ENCODE peak calls at places on chromosomes 11 and 22, in seven cellular contexts. One of them, this sample, is unnamed. For H3K4me1, the result is how much of the 10 kb centered on the place peaks cover.

GRCh38 chr11:64788321-64789215 is 10.2 kb upstream of the SF1 start:
- DNase-seq in HCT116: no peak
- DNase-seq in esophagus squamous epithelium: no peak
- DNase-seq in HepG2: no peak
- DNase-seq in neural progenitor cell: no peak
- DNase-seq in tibial artery: no peak
- DNase-seq in right atrium auricular region: no peak
- DNase-seq in this sample: no peak

GRCh38 chr11:2140411-2141400 is 1.5 kb upstream of the IGF2 start:
- DNase-seq in HCT116: no peak
- DNase-seq in esophagus squamous epithelium: no peak
- DNase-seq in HepG2: no peak
- DNase-seq in neural progenitor cell: peak
- DNase-seq in tibial artery: no peak
- DNase-seq in right atrium auricular region: no peak
- DNase-seq in this sample: peak

GRCh38 chr11:8267280-8267679 is 3.6 kb upstream of the LMO1 start:
- DNase-seq in HCT116: no peak
- DNase-seq in esophagus squamous epithelium: no peak
- DNase-seq in HepG2: no peak
- DNase-seq in neural progenitor cell: no peak
- DNase-seq in tibial artery: peak
- DNase-seq in right atrium auricular region: no peak
- DNase-seq in this sample: no peak

GRCh38 chr11:120105576-120105975 is 32.3 kb downstream of the TRIM29 start:
- DNase-seq in HCT116: no peak
- DNase-seq in esophagus squamous epithelium: no peak
- DNase-seq in HepG2: no peak
- DNase-seq in neural progenitor cell: no peak
- DNase-seq in tibial artery: no peak
- DNase-seq in right atrium auricular region: no peak
- DNase-seq in this sample: no peak

GRCh38 chr11:103881518-103882070 is 154.8 kb upstream of the DDI1 start:
- DNase-seq in HCT116: no peak
- DNase-seq in esophagus squamous epithelium: no peak
- DNase-seq in HepG2: no peak
- DNase-seq in neural progenitor cell: no peak
- DNase-seq in tibial artery: no peak
- DNase-seq in right atrium auricular region: no peak
- DNase-seq in this sample: no peak

GRCh38 chr11:2584812-2585565 is 114.8 kb downstream of the KCNQ1OT1 start:
- DNase-seq in HCT116: no peak
- DNase-seq in esophagus squamous epithelium: no peak
- DNase-seq in HepG2: no peak
- DNase-seq in neural progenitor cell: no peak
- DNase-seq in tibial artery: peak
- DNase-seq in right atrium auricular region: no peak
- DNase-seq in this sample: no peak

GRCh38 chr11:22454461-22454860 is 116.3 kb downstream of the SLC17A6 start:
- DNase-seq in HCT116: no peak
- DNase-seq in esophagus squamous epithelium: no peak
- DNase-seq in HepG2: no peak
- DNase-seq in neural progenitor cell: no peak
- DNase-seq in tibial artery: no peak
- DNase-seq in right atrium auricular region: no peak
- DNase-seq in this sample: no peak

GRCh38 chr22:41288245-41288946 is 2.4 kb upstream of the RANGAP1 start:
- DNase-seq in HCT116: peak
- DNase-seq in esophagus squamous epithelium: no peak
- DNase-seq in HepG2: peak
- DNase-seq in neural progenitor cell: no peak
- DNase-seq in tibial artery: no peak
- DNase-seq in right atrium auricular region: no peak
- DNase-seq in this sample: peak

GRCh38 chr11:6943131-6943530 is 16.9 kb downstream of the ZNF215 start:
- DNase-seq in HCT116: no peak
- DNase-seq in esophagus squamous epithelium: no peak
- DNase-seq in HepG2: no peak
- DNase-seq in neural progenitor cell: no peak
- DNase-seq in tibial artery: no peak
- DNase-seq in right atrium auricular region: no peak
- DNase-seq in this sample: no peak

GRCh38 chr11:41379084-41379483 is 80.4 kb downstream of the LRRC4C start:
- DNase-seq in HCT116: no peak
- DNase-seq in esophagus squamous epithelium: no peak
- DNase-seq in HepG2: no peak
- DNase-seq in neural progenitor cell: no peak
- DNase-seq in tibial artery: no peak
- DNase-seq in right atrium auricular region: no peak
- DNase-seq in this sample: no peak

GRCh38 chr11:122430490-122430889 is 225.0 kb upstream of the UBASH3B start:
- DNase-seq in HCT116: no peak
- DNase-seq in esophagus squamous epithelium: no peak
- DNase-seq in HepG2: no peak
- DNase-seq in neural progenitor cell: no peak
- DNase-seq in tibial artery: no peak
- DNase-seq in right atrium auricular region: peak
- DNase-seq in this sample: no peak

GRCh38 chr11:101748572-101748971 is 164.8 kb upstream of the TRPC6 start:
- DNase-seq in HCT116: no peak
- DNase-seq in esophagus squamous epithelium: no peak
- DNase-seq in HepG2: no peak
- DNase-seq in neural progenitor cell: peak
- DNase-seq in tibial artery: no peak
- DNase-seq in right atrium auricular region: no peak
- DNase-seq in this sample: no peak

DNA sequence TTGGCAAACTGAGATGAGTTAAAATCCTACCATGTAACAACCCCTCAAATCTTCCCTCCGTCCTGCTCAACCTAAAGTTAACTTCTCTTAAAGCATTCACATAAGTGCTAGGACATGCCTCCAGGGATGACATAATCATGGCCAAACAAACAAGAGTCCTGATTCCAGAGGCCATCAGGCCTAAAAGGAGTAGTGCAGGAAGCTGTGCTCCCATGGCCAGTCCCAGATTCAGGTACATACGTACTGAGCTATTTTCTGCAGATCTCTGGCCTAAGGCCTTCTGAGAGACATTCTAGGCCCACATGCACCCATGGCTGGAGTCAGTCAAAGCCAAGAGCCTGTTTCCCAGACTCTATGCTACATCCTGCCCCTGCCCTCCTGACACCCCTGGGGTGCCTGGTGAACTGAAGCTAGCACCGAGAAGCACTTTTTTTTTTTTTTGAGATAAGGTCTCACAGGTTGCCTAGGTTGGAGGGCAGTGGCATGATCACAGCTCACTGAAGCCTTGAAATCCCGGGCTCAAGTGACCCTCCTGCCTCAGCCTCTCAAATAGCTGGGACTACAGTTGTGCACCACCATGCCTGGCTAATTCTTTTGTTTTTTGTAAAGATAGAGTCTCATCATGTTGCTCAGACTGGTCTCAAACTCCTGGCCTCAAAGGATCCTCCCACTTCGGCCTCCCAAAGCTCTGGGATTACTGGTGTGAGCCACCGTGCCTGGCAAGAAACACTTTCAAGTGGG is 586 bp downstream of the CD3D start:
- DNase-seq in HCT116: no peak
- DNase-seq in esophagus squamous epithelium: no peak
- DNase-seq in HepG2: peak
- DNase-seq in neural progenitor cell: no peak
- DNase-seq in tibial artery: no peak
- DNase-seq in right atrium auricular region: no peak
- DNase-seq in this sample: no peak
- H3K4me1 ChIP-seq in HCT116: under half
- H3K4me1 ChIP-seq in esophagus squamous epithelium: under half
- H3K4me1 ChIP-seq in HepG2: under half
- H3K4me1 ChIP-seq in neural progenitor cell: under half
- H3K4me1 ChIP-seq in tibial artery: under half
- H3K4me1 ChIP-seq in right atrium auricular region: under half
- H3K4me1 ChIP-seq in this sample: under half

GRCh38 chr22:39408807-39409206 is 9.2 kb downstream of the TAB1 start:
- DNase-seq in HCT116: no peak
- DNase-seq in esophagus squamous epithelium: no peak
- DNase-seq in HepG2: no peak
- DNase-seq in neural progenitor cell: no peak
- DNase-seq in tibial artery: no peak
- DNase-seq in right atrium auricular region: no peak
- DNase-seq in this sample: no peak

GRCh38 chr22:39401301-39401631 is 1.7 kb downstream of the TAB1 start:
- DNase-seq in HCT116: no peak
- DNase-seq in esophagus squamous epithelium: no peak
- DNase-seq in HepG2: no peak
- DNase-seq in neural progenitor cell: no peak
- DNase-seq in tibial artery: no peak
- DNase-seq in right atrium auricular region: no peak
- DNase-seq in this sample: no peak

GRCh38 chr22:39409630-39410029 is 10.1 kb downstream of the TAB1 start:
- DNase-seq in HCT116: no peak
- DNase-seq in esophagus squamous epithelium: no peak
- DNase-seq in HepG2: no peak
- DNase-seq in neural progenitor cell: no peak
- DNase-seq in tibial artery: no peak
- DNase-seq in right atrium auricular region: no peak
- DNase-seq in this sample: no peak

GRCh38 chr22:39408173-39408572 is 8.6 kb downstream of the TAB1 start:
- DNase-seq in HCT116: no peak
- DNase-seq in esophagus squamous epithelium: no peak
- DNase-seq in HepG2: no peak
- DNase-seq in neural progenitor cell: no peak
- DNase-seq in tibial artery: no peak
- DNase-seq in right atrium auricular region: no peak
- DNase-seq in this sample: no peak

DNA sequence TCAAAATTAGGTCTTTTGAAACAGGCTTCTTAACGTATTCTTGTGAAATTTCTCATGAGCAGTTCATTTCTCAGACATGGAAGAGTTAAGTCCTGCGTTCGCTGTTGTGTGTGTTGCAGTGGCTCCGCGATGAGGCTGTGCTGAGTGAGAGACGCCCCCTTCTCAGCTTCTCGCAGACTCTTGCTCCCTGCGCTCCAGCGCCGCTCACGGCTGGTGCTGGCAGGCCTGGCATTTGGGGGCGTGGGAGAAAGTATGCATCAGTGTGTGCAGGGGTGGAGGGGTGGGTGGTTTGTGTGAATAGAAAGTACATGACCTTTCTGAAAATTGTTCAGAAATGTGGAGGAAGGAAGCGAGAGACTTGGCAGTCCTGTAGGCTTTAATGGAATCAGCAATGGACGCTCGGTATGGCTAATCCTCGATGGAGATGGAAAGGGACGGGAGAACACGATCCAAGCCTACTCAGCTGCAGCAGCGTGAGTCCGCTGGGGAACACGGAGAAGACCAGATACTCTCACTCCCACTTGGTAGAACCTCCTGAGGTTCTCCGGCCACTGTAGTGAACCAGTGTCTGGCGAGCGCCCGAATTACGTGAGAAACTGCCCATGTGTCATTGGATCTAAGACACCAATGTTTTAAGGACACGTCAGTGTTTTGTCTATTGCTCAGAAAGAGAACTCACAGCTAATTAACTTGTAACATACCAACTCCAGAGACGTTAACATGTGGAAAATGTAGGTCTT is 5.9 kb downstream of the TAB1 start:
- DNase-seq in HCT116: no peak
- DNase-seq in esophagus squamous epithelium: no peak
- DNase-seq in HepG2: no peak
- DNase-seq in neural progenitor cell: peak
- DNase-seq in tibial artery: no peak
- DNase-seq in right atrium auricular region: no peak
- DNase-seq in this sample: peak
- TF ChIP-seq CTCF in HCT116: no peak
- TF ChIP-seq CTCF in esophagus squamous epithelium: no peak
- TF ChIP-seq CTCF in HepG2: no peak
- TF ChIP-seq CTCF in neural progenitor cell: no peak
- TF ChIP-seq CTCF in tibial artery: no peak
- TF ChIP-seq CTCF in right atrium auricular region: peak
- TF ChIP-seq CTCF in this sample: peak

DNA sequence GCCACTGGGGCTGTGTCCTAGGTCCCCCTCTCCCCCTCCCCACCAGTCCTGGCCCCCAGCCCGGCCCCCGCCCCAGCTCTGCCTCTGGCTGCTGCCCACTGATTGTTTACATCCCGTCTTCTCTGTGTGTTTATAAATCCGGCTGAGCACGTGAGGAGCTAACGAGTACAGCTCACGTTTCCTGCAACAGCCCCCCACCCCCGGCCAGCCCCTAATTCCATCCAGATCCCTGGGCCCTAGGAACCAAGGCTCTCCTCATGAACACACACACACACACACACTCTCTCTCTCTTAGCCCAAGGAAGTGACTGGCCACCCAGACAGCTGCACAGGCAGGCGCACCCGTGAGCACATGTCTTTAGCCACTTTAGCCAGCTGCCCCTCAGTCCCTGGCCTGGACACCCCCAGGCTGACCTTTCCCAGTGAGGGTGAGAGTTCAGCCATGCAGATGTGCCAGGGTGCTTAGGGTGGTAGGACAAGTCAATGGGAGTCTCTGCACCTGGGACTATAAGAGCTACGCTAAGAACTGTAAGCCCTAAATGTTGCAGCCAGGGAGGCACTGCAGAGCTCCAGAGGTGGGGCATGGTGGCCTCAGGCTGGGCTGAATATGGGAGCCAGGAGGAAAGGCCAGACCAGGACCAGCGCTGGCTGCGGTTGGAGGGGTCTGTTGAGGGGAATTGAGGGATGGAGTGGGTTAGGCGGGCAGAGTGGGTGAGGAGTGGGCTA is 2.9 kb downstream of the CLCF1 start:
- DNase-seq in HCT116: no peak
- DNase-seq in esophagus squamous epithelium: no peak
- DNase-seq in HepG2: no peak
- DNase-seq in neural progenitor cell: peak
- DNase-seq in tibial artery: no peak
- DNase-seq in right atrium auricular region: no peak
- DNase-seq in this sample: no peak
- H3K4me3 ChIP-seq in HCT116: no peak
- H3K4me3 ChIP-seq in esophagus squamous epithelium: peak
- H3K4me3 ChIP-seq in HepG2: no peak
- H3K4me3 ChIP-seq in neural progenitor cell: no peak
- H3K4me3 ChIP-seq in tibial artery: no peak
- H3K4me3 ChIP-seq in right atrium auricular region: no peak
- H3K4me3 ChIP-seq in this sample: no peak

GRCh38 chr22:39931271-39931670 is 28.9 kb upstream of the TMA7B start:
- DNase-seq in HCT116: no peak
- DNase-seq in esophagus squamous epithelium: no peak
- DNase-seq in HepG2: no peak
- DNase-seq in neural progenitor cell: no peak
- DNase-seq in tibial artery: no peak
- DNase-seq in right atrium auricular region: no peak
- DNase-seq in this sample: no peak

GRCh38 chr22:39927544-39927943 is 26.7 kb downstream of the GRAP2 start:
- DNase-seq in HCT116: no peak
- DNase-seq in esophagus squamous epithelium: no peak
- DNase-seq in HepG2: peak
- DNase-seq in neural progenitor cell: no peak
- DNase-seq in tibial artery: no peak
- DNase-seq in right atrium auricular region: no peak
- DNase-seq in this sample: no peak

GRCh38 chr22:39932166-39932565 is 28.0 kb upstream of the TMA7B start:
- DNase-seq in HCT116: no peak
- DNase-seq in esophagus squamous epithelium: no peak
- DNase-seq in HepG2: no peak
- DNase-seq in neural progenitor cell: no peak
- DNase-seq in tibial artery: no peak
- DNase-seq in right atrium auricular region: no peak
- DNase-seq in this sample: no peak

GRCh38 chr22:39926175-39927152 is 25.6 kb downstream of the GRAP2 start:
- DNase-seq in HCT116: no peak
- DNase-seq in esophagus squamous epithelium: no peak
- DNase-seq in HepG2: no peak
- DNase-seq in neural progenitor cell: no peak
- DNase-seq in tibial artery: no peak
- DNase-seq in right atrium auricular region: no peak
- DNase-seq in this sample: no peak

GRCh38 chr22:39928556-39929401 is 27.9 kb downstream of the GRAP2 start:
- DNase-seq in HCT116: no peak
- DNase-seq in esophagus squamous epithelium: no peak
- DNase-seq in HepG2: no peak
- DNase-seq in neural progenitor cell: no peak
- DNase-seq in tibial artery: no peak
- DNase-seq in right atrium auricular region: no peak
- DNase-seq in this sample: no peak
- H3K4me1 ChIP-seq in HCT116: under half
- H3K4me1 ChIP-seq in esophagus squamous epithelium: under half
- H3K4me1 ChIP-seq in HepG2: under half
- H3K4me1 ChIP-seq in neural progenitor cell: under half
- H3K4me1 ChIP-seq in tibial artery: under half
- H3K4me1 ChIP-seq in right atrium auricular region: under half
- H3K4me1 ChIP-seq in this sample: under half

This sample was measured in cardiac muscle cell.